ENCODE peak calls at places on chromosome 15, in four cellular contexts. D is IMR-90, H is heart right ventricle, F is HAP-1. Z is an unnamed sample. For H3K27me3, H3K4me1 and H3K36me3, the result is how much of the 10 kb centered on the place peaks cover.

GRCh38 chr15:52252781-52253180 is 42.8 kb downstream of the MYO5C start:
- DNase-seq in D (peak), H (no peak), F (no peak), Z (no peak)

GRCh38 chr15:100553468-100553867 is 24.7 kb upstream of the CERS3 start:
- DNase-seq in D (no peak), H (no peak), F (no peak), Z (no peak)

GRCh38 chr15:31318429-31318828 is 8.2 kb upstream of the KLF13 start:
- DNase-seq in D (no peak), H (no peak), F (no peak), Z (no peak)

GRCh38 chr15:56837281-56837680 is 81.2 kb upstream of the TCF12 start:
- DNase-seq in D (peak), H (no peak), F (no peak), Z (peak)

GRCh38 chr15:39625856-39626255 is 45.0 kb downstream of the THBS1 start:
- DNase-seq in D (peak), H (no peak), F (no peak), Z (no peak)

GRCh38 chr15:73752817-73753214 is 335 bp downstream of the INSYN1 start:
- DNase-seq in D (no peak), H (no peak), F (peak), Z (peak)

GRCh38 chr15:42616107-42616506 is 40.7 kb downstream of the STARD9 start:
- DNase-seq in D (no peak), H (no peak), F (no peak), Z (no peak)

GRCh38 chr15:63037996-63038720 is 4.4 kb upstream of the TPM1 start:
- DNase-seq in D (no peak), H (no peak), F (peak), Z (no peak)

GRCh38 chr15:31317033-31317979 is 9.3 kb upstream of the KLF13 start:
- DNase-seq in D (no peak), H (no peak), F (no peak), Z (no peak)

GRCh38 chr15:57503911-57504598 is 87.6 kb upstream of the MYZAP start:
- DNase-seq in D (no peak), H (no peak), F (no peak), Z (peak)

GRCh38 chr15:49560045-49560444 is 60.6 kb downstream of the FAM227B start:
- DNase-seq in D (no peak), H (no peak), F (no peak), Z (no peak)

GRCh38 chr15:78937132-78937739 is 7.6 kb downstream of the CTSH start:
- DNase-seq in D (no peak), H (peak), F (no peak), Z (no peak)

GRCh38 chr15:62141643-62142588 is 23.2 kb downstream of the C2CD4B start:
- DNase-seq in D (no peak), H (no peak), F (no peak), Z (no peak)

GRCh38 chr15:91348812-91349500 is 248.9 kb downstream of the SV2B start:
- DNase-seq in D (no peak), H (no peak), F (no peak), Z (no peak)

GRCh38 chr15:38930851-38931572 is 366.4 kb upstream of the RASGRP1 start:
- DNase-seq in D (peak), H (no peak), F (no peak), Z (no peak)

GRCh38 chr15:27541581-27541980 is 557.5 kb downstream of the OCA2 start:
- DNase-seq in D (no peak), H (no peak), F (no peak), Z (no peak)

GRCh38 chr15:64224508-64224907 is 61.7 kb upstream of the PPIB start:
- DNase-seq in D (peak), H (no peak), F (peak), Z (peak)

GRCh38 chr15:100763764-100764750 is 115.6 kb upstream of the ALDH1A3 start:
- DNase-seq in D (no peak), H (no peak), F (no peak), Z (peak)

GRCh38 chr15:34357653-34358052 is 9.3 kb downstream of the LPCAT4 start:
- DNase-seq in D (no peak), H (no peak), F (no peak), Z (no peak)

GRCh38 chr15:53830707-53831386 is 71.4 kb upstream of the WDR72 start:
- DNase-seq in D (no peak), H (no peak), F (no peak), Z (no peak)

GRCh38 chr15:51030649-51031316 is 63.9 kb downstream of the TNFAIP8L3 start:
- DNase-seq in D (peak), H (no peak), F (no peak), Z (no peak)

DNA sequence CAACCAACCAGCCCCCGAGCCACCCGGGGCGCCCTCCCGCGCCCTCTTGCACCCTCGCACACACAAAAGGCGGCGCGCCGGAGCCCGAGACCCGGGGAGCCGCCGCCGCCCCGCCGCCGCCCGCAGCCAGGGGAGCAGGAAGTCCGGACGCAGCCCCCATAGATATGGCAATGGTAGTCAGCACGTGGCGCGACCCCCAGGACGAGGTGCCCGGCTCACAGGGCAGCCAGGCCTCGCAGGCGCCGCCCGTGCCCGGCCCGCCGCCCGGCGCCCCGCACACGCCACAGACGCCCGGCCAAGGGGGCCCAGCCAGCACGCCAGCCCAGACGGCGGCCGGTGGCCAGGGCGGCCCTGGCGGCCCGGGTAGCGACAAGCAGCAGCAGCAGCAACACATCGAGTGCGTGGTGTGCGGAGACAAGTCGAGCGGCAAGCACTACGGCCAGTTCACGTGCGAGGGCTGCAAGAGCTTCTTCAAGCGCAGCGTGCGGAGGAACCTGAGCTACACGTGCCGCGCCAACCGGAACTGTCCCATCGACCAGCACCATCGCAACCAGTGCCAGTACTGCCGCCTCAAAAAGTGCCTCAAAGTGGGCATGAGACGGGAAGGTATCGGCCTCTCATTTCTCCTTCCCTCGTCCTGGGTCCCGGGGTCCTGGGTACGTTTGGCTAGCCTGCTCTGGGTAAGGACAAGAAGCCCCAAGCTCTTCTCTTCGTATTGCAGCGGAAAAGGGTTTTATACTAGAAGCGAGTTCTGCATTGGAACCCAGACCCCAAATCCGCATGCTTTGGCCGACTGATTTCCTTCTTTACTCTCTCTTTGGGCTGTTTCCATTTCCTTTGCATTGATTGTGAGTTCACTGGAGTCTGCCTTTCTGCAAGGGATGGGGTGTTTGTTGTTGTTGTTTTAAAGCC is 1.7 kb downstream of the NR2F2 start:
- DNase-seq in D (no peak), H (no peak), F (peak), Z (peak)
- H3K27me3 ChIP-seq in D (under half), H (under half), F (under half), Z (half or more)

GRCh38 chr15:95369202-95369601 is 961.3 kb upstream of the NR2F2 start:
- DNase-seq in D (no peak), H (no peak), F (no peak), Z (no peak)

GRCh38 chr15:95363636-95364035 is 966.9 kb upstream of the NR2F2 start:
- DNase-seq in D (no peak), H (no peak), F (no peak), Z (no peak)

GRCh38 chr15:95371664-95372063 is 958.8 kb upstream of the NR2F2 start:
- DNase-seq in D (peak), H (no peak), F (no peak), Z (no peak)

GRCh38 chr15:95365615-95366107 is 964.8 kb upstream of the NR2F2 start:
- DNase-seq in D (peak), H (peak), F (no peak), Z (peak)

DNA sequence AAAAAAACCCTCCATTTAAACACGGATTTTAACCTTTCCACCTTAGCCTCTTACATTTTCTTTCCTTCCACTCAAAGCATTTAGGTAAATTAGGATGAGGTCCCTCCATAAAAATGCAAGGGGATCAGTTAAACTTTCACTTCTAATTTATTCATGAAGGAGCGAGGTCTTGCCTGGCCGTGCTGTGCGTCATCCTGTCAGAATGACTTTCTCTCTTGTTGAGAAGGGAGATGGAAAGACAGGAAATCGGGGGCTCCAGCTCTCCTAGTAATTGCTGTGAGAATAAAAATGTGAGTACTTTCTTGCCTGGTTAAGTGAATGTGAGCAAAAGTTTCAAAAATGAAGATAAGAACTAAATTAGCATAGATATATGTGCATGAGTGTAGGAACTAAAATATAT is 962.3 kb upstream of the NR2F2 start:
- DNase-seq in D (no peak), H (no peak), F (no peak), Z (peak)
- H3K4me1 ChIP-seq in D (under half), H (under half), F (under half), Z (under half)

GRCh38 chr15:70664494-70664893 is 98.9 kb downstream of the UACA start:
- DNase-seq in D (no peak), H (no peak), F (no peak), Z (no peak)

GRCh38 chr15:70669006-70669602 is 94.3 kb downstream of the UACA start:
- DNase-seq in D (no peak), H (no peak), F (no peak), Z (no peak)

GRCh38 chr15:70669966-70670658 is 93.2 kb downstream of the UACA start:
- DNase-seq in D (no peak), H (peak), F (no peak), Z (peak)

GRCh38 chr15:70670680-70671079 is 92.7 kb downstream of the UACA start:
- DNase-seq in D (no peak), H (no peak), F (no peak), Z (no peak)

GRCh38 chr15:70665599-70665998 is 97.8 kb downstream of the UACA start:
- DNase-seq in D (no peak), H (no peak), F (no peak), Z (no peak)
- H3K36me3 ChIP-seq in D (under half), H (half or more), F (under half), Z (under half)

DNA sequence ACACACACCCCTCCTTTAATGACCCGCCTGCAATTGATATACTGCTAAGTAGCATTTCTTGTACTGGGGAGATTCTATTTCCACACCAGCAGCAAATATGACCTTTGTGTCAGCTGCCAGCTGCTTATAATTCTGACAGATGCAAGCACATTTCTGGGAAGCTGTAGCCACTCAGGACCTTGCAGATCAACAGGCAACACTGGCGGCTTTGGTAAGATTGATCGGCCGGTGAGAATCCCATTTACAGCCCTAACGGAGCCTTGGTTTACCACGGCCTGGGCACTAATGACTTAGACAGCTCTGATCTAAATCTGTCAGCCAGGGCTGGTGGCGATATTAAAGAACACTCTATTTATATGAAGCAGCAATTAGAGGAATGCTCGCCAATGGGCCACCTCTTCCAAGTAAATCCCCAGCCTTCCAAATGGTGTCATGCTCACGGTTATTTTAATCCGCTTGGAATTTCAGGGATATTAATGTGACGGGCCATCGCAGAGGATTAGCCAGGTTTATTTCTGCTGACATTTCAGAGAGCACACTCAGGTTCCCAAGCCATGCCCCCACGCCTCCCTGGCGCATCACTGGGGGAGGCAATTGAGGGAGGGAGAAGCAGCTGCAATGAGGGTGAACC is 287.2 kb downstream of the TLE3 start:
- DNase-seq in D (no peak), H (no peak), F (peak), Z (no peak)
- H3K27me3 ChIP-seq in D (under half), H (under half), F (under half), Z (under half)

Z was measured in cardiac muscle cell.